ENCODE peak calls at places on chromosomes 6 and 20, in nine cellular contexts. V is HCT116; U is heart right ventricle; Z is left lung; R is pancreas; L is IMR-90; S is CD8-positive, alpha-beta T cell; C is cardiac muscle cell; B is A673. P is an unnamed sample.

GRCh38 chr6:111605100-111605748 is 454 bp downstream of the TRAF3IP2 start:
- DNase-seq in V (no peak), U (peak; percentile 73), Z (peak; percentile 87), R (peak; percentile 70), L (peak; percentile 86), S (no peak), C (peak; percentile 69), B (peak; percentile 62), P (no peak)

GRCh38 chr20:48006036-48006833 is 221.0 kb upstream of the SULF2 start:
- DNase-seq in V (no peak), U (no peak), Z (no peak), R (no peak), L (no peak), S (no peak), C (no peak), B (no peak), P (no peak)

GRCh38 chr6:138620630-138621029 is 121.3 kb upstream of the NHSL1 start:
- DNase-seq in V (no peak), U (no peak), Z (no peak), R (no peak), L (no peak), S (no peak), C (no peak), B (no peak), P (no peak)

GRCh38 chr6:153123801-153124200 is 7.3 kb downstream of the RGS17 start:
- DNase-seq in V (no peak), U (no peak), Z (no peak), R (no peak), L (no peak), S (no peak), C (no peak), B (no peak), P (no peak)

GRCh38 chr20:21701171-21701876 is 4.1 kb upstream of the PAX1 start:
- DNase-seq in V (no peak), U (no peak), Z (no peak), R (no peak), L (no peak), S (no peak), C (no peak), B (no peak), P (no peak)

GRCh38 chr6:108383967-108384366 is 89.1 kb downstream of the AFG1L start:
- DNase-seq in V (no peak), U (no peak), Z (no peak), R (no peak), L (no peak), S (no peak), C (no peak), B (no peak), P (no peak)

GRCh38 chr6:4281341-4282293 is 146.2 kb upstream of the ECI2 start:
- DNase-seq in V (no peak), U (peak; percentile 38), Z (peak; percentile 85), R (peak; percentile 78), L (peak; percentile 62), S (no peak), C (peak; percentile 61), B (peak; percentile 23), P (no peak)

GRCh38 chr20:46484954-46485353 is 28.4 kb downstream of the ZNF334 start:
- DNase-seq in V (no peak), U (no peak), Z (no peak), R (no peak), L (no peak), S (no peak), C (no peak), B (no peak), P (no peak)

GRCh38 chr6:129865013-129865412 is 3.9 kb upstream of the TMEM244 start:
- DNase-seq in V (no peak), U (no peak), Z (no peak), R (no peak), L (no peak), S (no peak), C (no peak), B (no peak), P (no peak)

GRCh38 chr6:108711831-108712230 is 136.4 kb upstream of the ARMC2 start:
- DNase-seq in V (no peak), U (no peak), Z (no peak), R (no peak), L (no peak), S (no peak), C (no peak), B (no peak), P (no peak)

GRCh38 chr6:22952076-22952475 is 382.7 kb downstream of the HDGFL1 start:
- DNase-seq in V (no peak), U (no peak), Z (no peak), R (no peak), L (peak; percentile 21), S (no peak), C (no peak), B (no peak), P (no peak)

GRCh38 chr6:30885999-30886896 is 1.9 kb downstream of the DDR1 start:
- DNase-seq in V (peak; percentile 83), U (no peak), Z (no peak), R (no peak), L (peak; percentile 79), S (no peak), C (peak; percentile 19), B (peak; percentile 93), P (peak; percentile 73)

GRCh38 chr6:147789430-147789947 is 281.0 kb downstream of the SAMD5 start:
- DNase-seq in V (no peak), U (no peak), Z (no peak), R (no peak), L (no peak), S (no peak), C (no peak), B (no peak), P (no peak)

GRCh38 chr6:151004415-151005024 is 139.0 kb downstream of the MTHFD1L start:
- DNase-seq in V (no peak), U (peak; percentile 24), Z (no peak), R (no peak), L (peak; percentile 95), S (no peak), C (no peak), B (peak; percentile 93), P (no peak)

GRCh38 chr6:125432014-125432413 is 130.2 kb upstream of the HDDC2 start:
- DNase-seq in V (no peak), U (no peak), Z (no peak), R (no peak), L (no peak), S (no peak), C (no peak), B (no peak), P (no peak)

GRCh38 chr20:50819344-50819743 is 24.5 kb downstream of the BCAS4 start:
- DNase-seq in V (no peak), U (no peak), Z (no peak), R (no peak), L (no peak), S (no peak), C (no peak), B (no peak), P (no peak)
- TF ChIP-seq CTCF in V (no peak), U (no peak), Z (no peak), R (no peak), L (no peak), S (no peak), C (no peak), B (no peak), P (no peak)

GRCh38 chr20:53579266-53579580 is 14.4 kb downstream of the ZNF217 start:
- DNase-seq in V (no peak), U (no peak), Z (no peak), R (no peak), L (no peak), S (no peak), C (no peak), B (no peak), P (no peak)

GRCh38 chr20:53578492-53579222 is 15.0 kb downstream of the ZNF217 start:
- DNase-seq in V (peak; percentile 82), U (peak; percentile 85), Z (no peak), R (no peak), L (peak; percentile 89), S (no peak), C (peak; percentile 90), B (peak; percentile 94), P (peak; percentile 69)

GRCh38 chr20:53580376-53581111 is 13.1 kb downstream of the ZNF217 start:
- DNase-seq in V (no peak), U (no peak), Z (no peak), R (no peak), L (no peak), S (no peak), C (no peak), B (no peak), P (no peak)

GRCh38 chr20:53581444-53582311 is 12.0 kb downstream of the ZNF217 start:
- DNase-seq in V (no peak), U (no peak), Z (no peak), R (no peak), L (no peak), S (no peak), C (no peak), B (no peak), P (no peak)

DNA sequence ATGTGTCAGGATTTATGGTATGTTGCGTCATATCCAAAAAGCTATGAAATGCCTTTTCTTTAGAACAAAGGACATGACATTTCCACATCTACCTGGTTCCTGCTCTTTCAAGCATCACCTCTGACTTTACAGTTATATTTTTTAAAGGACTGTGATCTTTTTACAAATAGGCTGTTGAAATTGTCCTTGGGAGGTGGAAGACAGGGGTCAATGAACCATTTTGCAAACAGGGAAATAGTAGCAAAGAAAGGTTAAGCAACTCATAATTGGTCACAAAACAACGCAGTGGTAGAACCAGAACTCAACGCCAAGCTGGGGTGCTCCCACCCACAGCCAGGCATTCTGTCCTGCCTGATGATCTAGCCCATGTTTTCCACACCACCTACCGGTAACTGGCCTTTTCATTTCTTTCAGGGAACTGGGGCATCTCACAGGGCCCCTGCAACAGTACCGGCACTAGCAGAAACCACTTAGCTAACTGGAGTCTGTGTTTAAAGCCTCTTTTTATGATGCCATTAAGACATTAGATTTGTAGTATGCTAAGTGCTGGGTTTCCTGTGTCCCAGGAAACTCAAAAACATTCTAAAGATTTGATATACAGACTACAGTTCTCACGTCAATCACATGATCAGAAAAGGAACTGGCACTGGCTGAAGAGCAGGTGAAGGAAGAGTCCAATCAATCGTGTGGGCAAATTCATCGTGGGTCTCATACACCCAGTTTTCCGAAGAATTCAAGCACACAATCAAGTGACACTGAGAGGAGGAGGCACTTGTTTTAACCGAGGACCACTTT is 13.9 kb downstream of the ZNF217 start:
- DNase-seq in V (no peak), U (no peak), Z (no peak), R (no peak), L (peak; percentile 60), S (no peak), C (no peak), B (peak; percentile 83), P (peak; percentile 24)
- H3K4me1 ChIP-seq in V (peaks cover 25% of the 10 kb centered on the region), U (peaks cover 40% of the 10 kb centered on the region), Z (peaks cover 10% of the 10 kb centered on the region), R (peaks cover 16% of the 10 kb centered on the region), L (peaks cover 18% of the 10 kb centered on the region), S (peaks cover 75% of the 10 kb centered on the region), C (peaks cover 23% of the 10 kb centered on the region), B (peaks cover 50% of the 10 kb centered on the region), P (peaks cover 29% of the 10 kb centered on the region)

GRCh38 chr20:15075586-15075985 is 738.2 kb upstream of the FLRT3 start:
- DNase-seq in V (no peak), U (no peak), Z (no peak), R (no peak), L (no peak), S (no peak), C (no peak), B (no peak), P (no peak)
- TF ChIP-seq CTCF in V (no peak), U (no peak), Z (no peak), R (no peak), L (no peak), S (no peak), C (no peak), B (no peak), P (no peak)

DNA sequence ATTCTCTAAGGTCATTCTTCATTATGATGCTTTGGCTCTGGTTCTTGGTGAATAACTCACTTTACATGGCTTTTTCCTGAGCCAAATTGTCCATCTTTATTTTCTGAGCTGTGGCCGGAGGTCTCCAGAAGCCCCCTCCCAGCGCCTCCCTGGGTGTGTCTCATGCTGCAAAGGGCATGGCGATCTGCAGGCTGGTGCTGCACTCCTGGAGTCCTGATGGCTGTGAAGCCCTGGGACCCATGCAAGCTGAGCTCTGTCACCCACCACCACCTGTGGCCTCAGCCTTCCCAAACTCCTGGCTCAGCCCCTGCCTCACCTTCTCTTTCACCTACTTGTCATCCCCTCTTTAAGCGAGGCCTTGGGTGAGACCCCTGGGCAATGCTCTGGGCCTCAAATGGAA is 96.9 kb downstream of the CEBPB start:
- DNase-seq in V (no peak), U (no peak), Z (peak; percentile 52), R (no peak), L (no peak), S (no peak), C (no peak), B (no peak), P (no peak)
- H3K4me1 ChIP-seq in V (peaks cover 68% of the 10 kb centered on the region), U (peaks cover 36% of the 10 kb centered on the region), Z (peaks cover 21% of the 10 kb centered on the region), R (no peaks in the 10 kb centered on the region), L (peaks cover 49% of the 10 kb centered on the region), S (no peaks in the 10 kb centered on the region), C (peaks cover 5% of the 10 kb centered on the region), B (peaks cover 19% of the 10 kb centered on the region), P (peaks cover 35% of the 10 kb centered on the region)